ENCODE peak calls at places on chromosomes 13 and 19, in five cellular contexts. E, W, U, P and G are unnamed samples.

GRCh38 chr19:18741566-18742121 is 49.5 kb downstream of the COMP start:
- DNase-seq in E (no peak), W (peak), U (no peak), P (no peak), G (no peak)

GRCh38 chr19:18320865-18321728 is 1.8 kb downstream of the LSM4 start:
- DNase-seq in E (no peak), W (no peak), U (no peak), P (no peak), G (no peak)

GRCh38 chr19:10318807-10319426 is 3.1 kb upstream of the FDX2 start:
- DNase-seq in E (no peak), W (no peak), U (no peak), P (no peak), G (no peak)

GRCh38 chr13:44117351-44117750 is 237.6 kb downstream of the LACC1 start:
- DNase-seq in E (no peak), W (no peak), U (no peak), P (no peak), G (no peak)

GRCh38 chr13:42229287-42229686 is 42.7 kb upstream of the AKAP11 start:
- DNase-seq in E (no peak), W (no peak), U (no peak), P (no peak), G (no peak)

GRCh38 chr13:23681253-23681652 is 111.0 kb downstream of the TNFRSF19 start:
- DNase-seq in E (no peak), W (no peak), U (no peak), P (no peak), G (no peak)

GRCh38 chr13:114071991-114072390 is 60.4 kb downstream of the RASA3 start:
- DNase-seq in E (no peak), W (peak), U (no peak), P (no peak), G (peak)

GRCh38 chr19:35557539-35558399 is 5.7 kb downstream of the ATP4A start:
- DNase-seq in E (peak), W (peak), U (peak), P (peak), G (no peak)

GRCh38 chr13:69946443-69946955 is 161.1 kb upstream of the ATXN8OS start:
- DNase-seq in E (no peak), W (no peak), U (no peak), P (no peak), G (no peak)

GRCh38 chr13:70829748-70830147 is 721.5 kb upstream of the KLHL1 start:
- DNase-seq in E (no peak), W (no peak), U (no peak), P (no peak), G (no peak)

GRCh38 chr13:102233566-102234208 is 168.2 kb downstream of the FGF14 start:
- DNase-seq in E (no peak), W (no peak), U (no peak), P (no peak), G (no peak)

GRCh38 chr13:38863536-38863935 is 127.1 kb downstream of the STOML3 start:
- DNase-seq in E (no peak), W (no peak), U (no peak), P (no peak), G (no peak)

GRCh38 chr19:41853768-41854167 is 6.3 kb upstream of the RPS19 start:
- DNase-seq in E (no peak), W (no peak), U (no peak), P (no peak), G (no peak)

GRCh38 chr19:10621966-10622365 is 3.4 kb upstream of the SLC44A2 start:
- DNase-seq in E (no peak), W (no peak), U (no peak), P (no peak), G (no peak)

GRCh38 chr13:84651288-84651687 is 769.0 kb upstream of the SLITRK1 start:
- DNase-seq in E (no peak), W (no peak), U (no peak), P (no peak), G (no peak)

GRCh38 chr13:43835701-43836100 is 43.8 kb downstream of the CCDC122 start:
- DNase-seq in E (no peak), W (no peak), U (no peak), P (no peak), G (no peak)

GRCh38 chr19:48196933-48197665 is 26.6 kb downstream of the ZSWIM9 start:
- DNase-seq in E (no peak), W (no peak), U (no peak), P (no peak), G (no peak)

GRCh38 chr13:23856008-23856750 is 33.0 kb downstream of the MIPEP start:
- DNase-seq in E (no peak), W (no peak), U (no peak), P (no peak), G (no peak)

GRCh38 chr19:54470276-54470887 is 2.7 kb downstream of the CDC42EP5 start:
- DNase-seq in E (no peak), W (no peak), U (no peak), P (no peak), G (no peak)

GRCh38 chr19:734716-735115 is 16.2 kb upstream of the MISP start:
- DNase-seq in E (no peak), W (no peak), U (no peak), P (no peak), G (no peak)

GRCh38 chr13:19927117-19927734 is 31.3 kb upstream of the ZMYM2 start:
- DNase-seq in E (no peak), W (no peak), U (no peak), P (peak), G (no peak)

GRCh38 chr13:27372896-27373295 is 51.5 kb upstream of the GTF3A start:
- DNase-seq in E (no peak), W (peak), U (no peak), P (no peak), G (no peak)

GRCh38 chr19:48452255-48452654 is 3.1 kb upstream of the KCNJ14 start:
- DNase-seq in E (no peak), W (no peak), U (no peak), P (no peak), G (no peak)

GRCh38 chr19:46924874-46925547 is 64.2 kb downstream of the ARHGAP35 start:
- DNase-seq in E (no peak), W (no peak), U (no peak), P (peak), G (no peak)

GRCh38 chr13:24272452-24273161 is 36.8 kb upstream of the C1QTNF9 start:
- DNase-seq in E (no peak), W (peak), U (no peak), P (no peak), G (peak)

GRCh38 chr19:6745965-6746364 is 6.5 kb downstream of the TRIP10 start:
- DNase-seq in E (no peak), W (no peak), U (no peak), P (no peak), G (no peak)

GRCh38 chr19:623974-624373 is 9.4 kb downstream of the POLRMT start:
- DNase-seq in E (no peak), W (no peak), U (no peak), P (no peak), G (no peak)

GRCh38 chr13:33678906-33679657 is 138.9 kb upstream of the RFC3 start:
- DNase-seq in E (peak), W (peak), U (peak), P (peak), G (peak)

GRCh38 chr19:23002690-23003422 is at the start of gene ZNF728:
- DNase-seq in E (no peak), W (peak), U (no peak), P (peak), G (peak)

GRCh38 chr13:50529154-50529882 is 314.2 kb downstream of the DLEU7 start:
- DNase-seq in E (no peak), W (peak), U (peak), P (no peak), G (peak)

GRCh38 chr19:1873524-1874473 is 10.4 kb upstream of the KLF16 start:
- DNase-seq in E (no peak), W (peak), U (no peak), P (no peak), G (no peak)

GRCh38 chr13:107252021-107252420 is 684.1 kb upstream of the ARGLU1 start:
- DNase-seq in E (no peak), W (no peak), U (no peak), P (no peak), G (no peak)

GRCh38 chr19:30932854-30933253 is 416.4 kb downstream of the TSHZ3 start:
- DNase-seq in E (no peak), W (no peak), U (no peak), P (no peak), G (no peak)

GRCh38 chr13:44243198-44243852 is 130.3 kb upstream of the SERP2 start:
- DNase-seq in E (no peak), W (no peak), U (peak), P (peak), G (no peak)